ENCODE peak calls at places on chromosome 2, in nine cellular contexts. A is transverse colon; Q is CD8-positive, alpha-beta memory T cell; O is fibroblast of pulmonary artery; H is epithelial cell of esophagus; S is heart left ventricle; L is mesendoderm; E is AG04449; U is right cardiac atrium. R is an unnamed sample.

GRCh38 chr2:19358242-19359020 is at the start of gene OSR1:
- DNase-seq in A (peak; percentile 52), Q (no peak), O (peak; percentile 77), H (peak; percentile 58), S (peak; percentile 59), L (peak; percentile 78), E (no peak), U (peak; percentile 78), R (peak; percentile 52)

GRCh38 chr2:150167711-150168110 is 319.8 kb downstream of the RND3 start:
- DNase-seq in A (no peak), Q (no peak), O (peak; percentile 72), H (peak; percentile 46), S (no peak), L (no peak), E (no peak), U (no peak), R (no peak)

GRCh38 chr2:217948341-217948791 is 54.4 kb downstream of the TNS1 start:
- DNase-seq in A (no peak), Q (no peak), O (no peak), H (no peak), S (no peak), L (no peak), E (no peak), U (no peak), R (no peak)

GRCh38 chr2:67871696-67872320 is 191.0 kb downstream of the C1D start:
- DNase-seq in A (no peak), Q (no peak), O (peak; percentile 83), H (peak; percentile 24), S (no peak), L (no peak), E (peak; percentile 55), U (no peak), R (peak; percentile 29)

GRCh38 chr2:148989882-148990493 is 48.5 kb upstream of the LYPD6B start:
- DNase-seq in A (peak; percentile 48), Q (peak; percentile 51), O (peak; percentile 91), H (peak; percentile 83), S (peak; percentile 51), L (peak; percentile 81), E (peak; percentile 45), U (no peak), R (peak; percentile 69)

GRCh38 chr2:238776003-238776640 is 71.8 kb upstream of the TWIST2 start:
- DNase-seq in A (no peak), Q (no peak), O (no peak), H (no peak), S (no peak), L (no peak), E (no peak), U (no peak), R (no peak)

GRCh38 chr2:33220533-33220932 is 255.9 kb upstream of the RASGRP3 start:
- DNase-seq in A (no peak), Q (no peak), O (peak; percentile 29), H (no peak), S (no peak), L (peak; percentile 81), E (no peak), U (no peak), R (no peak)

GRCh38 chr2:217650716-217651360 is 352.0 kb downstream of the TNS1 start:
- DNase-seq in A (no peak), Q (peak; percentile 16), O (peak; percentile 66), H (peak; percentile 71), S (peak; percentile 43), L (peak; percentile 92), E (no peak), U (no peak), R (peak; percentile 67)

GRCh38 chr2:217471329-217471728 is 531.5 kb downstream of the TNS1 start:
- DNase-seq in A (no peak), Q (no peak), O (peak; percentile 16), H (peak; percentile 11), S (no peak), L (no peak), E (no peak), U (no peak), R (no peak)

GRCh38 chr2:7190587-7191320 is 273.5 kb downstream of the RNF144A start:
- DNase-seq in A (no peak), Q (no peak), O (no peak), H (no peak), S (no peak), L (peak; percentile 70), E (no peak), U (no peak), R (no peak)

GRCh38 chr2:34096552-34097171 is 497.6 kb upstream of the FAM98A start:
- DNase-seq in A (peak; percentile 57), Q (peak; percentile 8), O (peak; percentile 80), H (peak; percentile 74), S (peak; percentile 22), L (peak; percentile 74), E (peak; percentile 19), U (peak; percentile 15), R (peak; percentile 51)

GRCh38 chr2:210577263-210578071 is 21.1 kb downstream of the CPS1 start:
- DNase-seq in A (no peak), Q (peak; percentile 17), O (peak; percentile 66), H (peak; percentile 51), S (no peak), L (peak; percentile 81), E (peak; percentile 10), U (no peak), R (no peak)

GRCh38 chr2:25992556-25992955 is 10.3 kb upstream of the KIF3C start:
- DNase-seq in A (no peak), Q (no peak), O (no peak), H (no peak), S (no peak), L (no peak), E (no peak), U (no peak), R (no peak)

GRCh38 chr2:19649107-19649506 is 252.7 kb downstream of the TTC32 start:
- DNase-seq in A (no peak), Q (no peak), O (peak; percentile 49), H (peak; percentile 60), S (no peak), L (no peak), E (peak; percentile 81), U (no peak), R (no peak)

GRCh38 chr2:193793914-193794313 is 1599.2 kb upstream of the TMEFF2 start:
- DNase-seq in A (no peak), Q (no peak), O (peak; percentile 31), H (peak; percentile 71), S (no peak), L (no peak), E (no peak), U (no peak), R (no peak)

GRCh38 chr2:209526541-209526940 is 102.7 kb downstream of the MAP2 start:
- DNase-seq in A (no peak), Q (no peak), O (peak; percentile 34), H (no peak), S (no peak), L (no peak), E (no peak), U (no peak), R (no peak)

GRCh38 chr2:209523778-209524362 is 100.0 kb downstream of the MAP2 start:
- DNase-seq in A (no peak), Q (no peak), O (no peak), H (no peak), S (no peak), L (no peak), E (no peak), U (no peak), R (no peak)

GRCh38 chr2:209525336-209525735 is 101.5 kb downstream of the MAP2 start:
- DNase-seq in A (no peak), Q (no peak), O (peak; percentile 42), H (no peak), S (no peak), L (no peak), E (no peak), U (no peak), R (peak; percentile 32)

GRCh38 chr2:209523041-209523740 is 99.3 kb downstream of the MAP2 start:
- DNase-seq in A (no peak), Q (no peak), O (no peak), H (no peak), S (no peak), L (no peak), E (no peak), U (no peak), R (no peak)

GRCh38 chr2:209525834-209526281 is 102.0 kb downstream of the MAP2 start:
- DNase-seq in A (no peak), Q (no peak), O (peak; percentile 90), H (peak; percentile 29), S (no peak), L (no peak), E (peak; percentile 82), U (no peak), R (no peak)
- H3K4me3 ChIP-seq in A (no peak overlapping the region), Q (no peak overlapping the region), O (peak overlapping the region; percentile 27), H (no peak overlapping the region), S (no peak overlapping the region), L (no peak overlapping the region), E (no peak overlapping the region), U (peak overlapping the region; percentile 1), R (peak overlapping the region; percentile 4)

DNA sequence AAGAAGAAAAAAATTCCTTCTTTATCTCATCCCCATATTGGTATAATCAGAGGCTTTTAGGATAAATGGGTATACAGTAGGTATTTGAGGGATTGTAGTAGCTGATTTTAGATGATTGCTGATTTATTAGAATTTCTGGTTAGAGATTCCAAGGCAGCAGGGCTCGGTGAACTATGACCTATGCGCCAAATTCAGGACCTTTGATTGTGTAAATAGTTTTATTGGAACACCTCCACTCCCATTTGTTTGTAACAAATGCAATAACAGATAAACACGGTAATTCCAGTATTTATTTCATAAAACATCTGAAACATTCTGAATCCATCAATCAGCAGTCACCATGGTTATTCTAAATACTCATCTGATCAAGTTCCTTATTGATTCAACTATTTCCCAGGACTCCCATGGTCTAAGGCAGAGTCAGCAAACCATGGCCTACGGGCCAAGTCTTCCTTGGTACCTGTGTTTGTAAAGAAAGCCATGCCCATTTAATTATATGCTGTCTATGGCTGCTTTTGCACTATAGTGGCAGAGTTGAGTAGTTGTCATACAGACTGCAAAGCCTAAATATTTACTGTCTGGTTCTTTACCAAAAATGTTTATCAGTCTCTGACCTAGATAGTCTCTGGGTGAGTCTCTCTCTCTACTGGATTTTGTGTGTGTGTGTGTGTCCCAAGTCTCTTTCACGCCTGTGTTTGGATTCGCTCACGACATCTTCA is 4.3 kb downstream of the MGAT5 start:
- DNase-seq in A (no peak), Q (no peak), O (no peak), H (no peak), S (no peak), L (no peak), E (no peak), U (no peak), R (no peak)
- H3K4me3 ChIP-seq in A (no peak overlapping the region), Q (peak overlapping the region; percentile 6), O (no peak overlapping the region), H (no peak overlapping the region), S (no peak overlapping the region), L (no peak overlapping the region), E (no peak overlapping the region), U (no peak overlapping the region), R (no peak overlapping the region)

GRCh38 chr2:42545023-42545713 is 23.3 kb upstream of the MTA3 start:
- DNase-seq in A (no peak), Q (no peak), O (no peak), H (no peak), S (no peak), L (peak; percentile 34), E (no peak), U (no peak), R (no peak)
- H3K4me3 ChIP-seq in A (no peak overlapping the region), Q (no peak overlapping the region), O (no peak overlapping the region), H (no peak overlapping the region), S (no peak overlapping the region), L (no peak overlapping the region), E (no peak overlapping the region), U (no peak overlapping the region), R (no peak overlapping the region)

DNA sequence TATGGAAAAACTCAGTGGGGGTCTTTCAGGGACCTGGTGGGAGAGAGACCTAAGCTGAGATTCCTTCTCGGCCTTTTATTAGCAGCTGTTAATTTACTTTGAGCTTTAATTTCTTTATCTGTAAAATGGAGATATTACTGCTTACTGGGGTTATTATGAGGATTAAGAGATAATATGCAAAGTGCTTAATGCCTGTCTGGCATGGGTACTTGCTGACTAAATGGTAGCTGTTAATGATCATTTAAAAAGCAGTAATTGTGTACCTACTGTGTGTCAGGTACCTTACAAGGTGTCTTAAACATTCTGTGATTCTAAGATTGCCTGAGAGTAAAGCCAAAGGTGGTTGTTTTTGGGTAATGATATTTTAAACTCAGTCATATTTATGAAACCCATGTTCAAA is 2.6 kb downstream of the ITGA6 start:
- DNase-seq in A (no peak), Q (no peak), O (no peak), H (no peak), S (no peak), L (no peak), E (no peak), U (no peak), R (no peak)
- H3K4me3 ChIP-seq in A (peak overlapping the region; percentile 83), Q (peak overlapping the region; percentile 70), O (no peak overlapping the region), H (peak overlapping the region; percentile 95), S (no peak overlapping the region), L (no peak overlapping the region), E (no peak overlapping the region), U (peak overlapping the region; percentile 59), R (no peak overlapping the region)